ENCODE peak calls at places on chromosome 7, in six cellular contexts. N is IMR-90, U is neuronal stem cell, Y is H9, R is mesenchymal stem cell, G is H1. J is an unnamed sample.

GRCh38 chr7:109003742-109004141 is 434.1 kb downstream of the DNAJB9 start:
- DNase-seq in N (no peak), U (no peak), Y (no peak), R (peak), G (peak), J (peak)

GRCh38 chr7:41826641-41827040 is 123.8 kb upstream of the INHBA start:
- DNase-seq in N (peak), U (no peak), Y (no peak), R (no peak), G (no peak), J (no peak)

GRCh38 chr7:136272934-136273333 is 295.8 kb upstream of the MTPN start:
- DNase-seq in N (no peak), U (peak), Y (no peak), R (no peak), G (no peak), J (no peak)

GRCh38 chr7:151579642-151580041 is 59.9 kb upstream of the RHEB start:
- DNase-seq in N (peak), U (no peak), Y (no peak), R (peak), G (no peak), J (no peak)

GRCh38 chr7:149284343-149284742 is 22.3 kb downstream of the ZNF783 start:
- DNase-seq in N (no peak), U (no peak), Y (no peak), R (no peak), G (no peak), J (no peak)

GRCh38 chr7:107035446-107035845 is 9.1 kb upstream of the PRKAR2B start:
- DNase-seq in N (peak), U (no peak), Y (no peak), R (peak), G (no peak), J (peak)

GRCh38 chr7:120996333-120996982 is 7.9 kb downstream of the CPED1 start:
- DNase-seq in N (peak), U (no peak), Y (no peak), R (peak), G (no peak), J (no peak)

GRCh38 chr7:32047801-32048200 is 22.4 kb downstream of the PDE1C start:
- DNase-seq in N (peak), U (no peak), Y (no peak), R (peak), G (no peak), J (no peak)

GRCh38 chr7:101705327-101705726 is 76.2 kb upstream of the MYL10 start:
- DNase-seq in N (peak), U (no peak), Y (no peak), R (no peak), G (no peak), J (no peak)

GRCh38 chr7:21346297-21346696 is 81.6 kb upstream of the SP4 start:
- DNase-seq in N (no peak), U (no peak), Y (no peak), R (no peak), G (no peak), J (no peak)

GRCh38 chr7:152663926-152664325 is 12.0 kb downstream of the XRCC2 start:
- DNase-seq in N (no peak), U (no peak), Y (no peak), R (no peak), G (no peak), J (no peak)

GRCh38 chr7:42161723-42162122 is 75.3 kb downstream of the GLI3 start:
- DNase-seq in N (no peak), U (no peak), Y (no peak), R (peak), G (no peak), J (no peak)

GRCh38 chr7:28077616-28078015 is 103.0 kb downstream of the JAZF1 start:
- DNase-seq in N (no peak), U (no peak), Y (no peak), R (peak), G (no peak), J (no peak)

GRCh38 chr7:93715234-93715633 is 140.7 kb upstream of the CALCR start:
- DNase-seq in N (peak), U (peak), Y (peak), R (peak), G (peak), J (peak)

GRCh38 chr7:117041007-117041406 is 87.7 kb downstream of the ST7 start:
- DNase-seq in N (peak), U (no peak), Y (no peak), R (no peak), G (no peak), J (no peak)

GRCh38 chr7:2164646-2165045 is 68.1 kb downstream of the MAD1L1 start:
- DNase-seq in N (no peak), U (no peak), Y (no peak), R (no peak), G (no peak), J (no peak)

GRCh38 chr7:12619461-12620069 is 49.0 kb downstream of the SCIN start:
- DNase-seq in N (no peak), U (no peak), Y (no peak), R (no peak), G (no peak), J (peak)

GRCh38 chr7:159204664-159205063 is 60.0 kb upstream of the VIPR2 start:
- DNase-seq in N (no peak), U (no peak), Y (no peak), R (no peak), G (no peak), J (no peak)
- H2AK5ac ChIP-seq in N (no peak), U (no peak), Y (no peak), R (no peak), G (no peak), J (no peak)

DNA sequence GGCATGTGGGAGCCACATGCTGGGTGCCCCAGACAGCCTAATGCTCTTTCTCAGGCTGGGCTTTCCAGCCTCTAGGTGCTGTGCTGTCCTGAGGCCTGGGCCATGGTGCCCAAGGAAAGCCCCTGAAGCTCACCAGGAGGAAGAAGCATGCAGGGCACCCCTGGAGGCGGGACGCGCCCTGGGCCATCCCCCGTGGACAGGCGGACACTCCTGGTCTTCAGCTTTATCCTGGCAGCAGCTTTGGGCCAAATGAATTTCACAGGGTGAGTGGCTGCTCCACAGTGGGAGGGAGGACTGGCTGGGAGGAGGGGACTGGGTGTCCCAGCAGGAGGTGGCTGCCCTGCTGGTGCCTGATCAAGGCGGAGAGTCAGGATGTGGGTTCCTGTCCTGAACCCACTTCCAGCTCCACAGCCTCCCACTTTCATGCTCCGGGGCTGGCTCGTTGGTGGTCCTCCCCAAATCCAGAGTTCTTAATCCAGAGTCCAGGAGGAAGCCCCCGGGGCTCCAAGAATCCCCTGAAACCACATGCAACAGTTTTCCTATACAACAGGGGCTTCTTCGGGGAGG is 1.8 kb downstream of the CPA5 start:
- DNase-seq in N (no peak), U (no peak), Y (no peak), R (no peak), G (no peak), J (no peak)
- H2AK5ac ChIP-seq in N (peak), U (peak), Y (no peak), R (peak), G (no peak), J (no peak)

GRCh38 chr7:30163231-30163894 is 28.6 kb downstream of the MTURN start:
- DNase-seq in N (no peak), U (no peak), Y (no peak), R (no peak), G (no peak), J (no peak)

GRCh38 chr7:30166155-30166840 is 31.5 kb downstream of the MTURN start:
- DNase-seq in N (no peak), U (no peak), Y (no peak), R (no peak), G (no peak), J (no peak)

GRCh38 chr7:30164567-30164966 is 29.8 kb downstream of the MTURN start:
- DNase-seq in N (peak), U (no peak), Y (no peak), R (peak), G (no peak), J (peak)

GRCh38 chr7:30166841-30167235 is 32.1 kb downstream of the MTURN start:
- DNase-seq in N (no peak), U (no peak), Y (no peak), R (no peak), G (no peak), J (no peak)

DNA sequence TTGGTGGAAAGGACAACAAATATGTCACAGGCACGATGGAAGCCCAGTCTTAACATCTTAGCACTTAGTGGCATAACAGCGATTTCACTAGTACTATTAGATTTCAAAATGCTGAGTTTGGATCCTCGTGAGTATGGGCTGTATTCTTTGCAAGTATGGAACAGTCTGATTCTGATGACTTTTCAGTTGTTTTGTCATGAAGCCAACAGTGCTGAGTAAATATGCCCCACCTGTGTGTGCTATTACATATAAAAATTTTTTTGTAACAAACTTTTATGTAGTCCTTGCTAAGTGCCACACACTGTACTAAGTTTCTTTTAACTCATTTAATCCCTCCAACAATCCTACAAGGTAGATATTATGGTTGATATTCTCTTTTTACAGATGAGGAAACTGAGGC is 30.8 kb downstream of the MTURN start:
- DNase-seq in N (no peak), U (no peak), Y (no peak), R (no peak), G (no peak), J (no peak)
- H2AK5ac ChIP-seq in N (no peak), U (no peak), Y (no peak), R (no peak), G (no peak), J (no peak)

DNA sequence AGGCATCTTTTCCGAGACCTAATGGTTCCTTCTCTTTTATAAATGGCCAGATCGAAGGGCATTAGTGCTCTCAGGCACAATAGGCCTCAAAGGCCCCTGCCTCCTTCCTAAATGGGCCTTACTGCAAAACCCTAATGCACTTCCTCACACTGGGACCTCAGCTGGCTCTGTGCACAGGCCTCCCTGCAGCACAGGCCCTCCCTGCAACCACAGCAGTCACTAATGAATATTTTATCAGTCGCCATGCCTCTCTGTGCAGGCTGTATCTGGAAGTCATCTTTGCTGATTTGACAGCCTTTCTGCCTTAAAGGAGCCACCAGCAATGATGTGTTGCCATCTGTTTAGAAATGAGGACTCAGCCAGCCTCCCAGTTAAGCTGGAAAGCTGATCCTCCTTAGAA is 54.9 kb upstream of the SDK1 start:
- DNase-seq in N (no peak), U (no peak), Y (no peak), R (peak), G (no peak), J (no peak)
- H2AK5ac ChIP-seq in N (no peak), U (no peak), Y (no peak), R (no peak), G (no peak), J (no peak)

GRCh38 chr7:130386876-130387275 is 6.6 kb downstream of the CPA1 start:
- DNase-seq in N (no peak), U (no peak), Y (no peak), R (no peak), G (no peak), J (no peak)

GRCh38 chr7:130384841-130385599 is 4.7 kb downstream of the CPA1 start:
- DNase-seq in N (no peak), U (no peak), Y (no peak), R (no peak), G (no peak), J (no peak)

GRCh38 chr7:130384371-130384801 is 4.1 kb downstream of the CPA1 start:
- DNase-seq in N (no peak), U (no peak), Y (no peak), R (no peak), G (no peak), J (no peak)

GRCh38 chr7:130387306-130387627 is 7.0 kb downstream of the CPA1 start:
- DNase-seq in N (no peak), U (no peak), Y (no peak), R (no peak), G (no peak), J (no peak)

GRCh38 chr7:130385600-130386066 is 5.3 kb downstream of the CPA1 start:
- DNase-seq in N (no peak), U (no peak), Y (no peak), R (no peak), G (no peak), J (no peak)
- H2AK5ac ChIP-seq in N (peak), U (peak), Y (no peak), R (peak), G (no peak), J (no peak)

GRCh38 chr7:80134536-80135305 is at the start of gene GNAI1:
- DNase-seq in N (peak), U (peak), Y (peak), R (peak), G (peak), J (peak)
- H2AK5ac ChIP-seq in N (peak), U (peak), Y (no peak), R (no peak), G (no peak), J (no peak)

DNA sequence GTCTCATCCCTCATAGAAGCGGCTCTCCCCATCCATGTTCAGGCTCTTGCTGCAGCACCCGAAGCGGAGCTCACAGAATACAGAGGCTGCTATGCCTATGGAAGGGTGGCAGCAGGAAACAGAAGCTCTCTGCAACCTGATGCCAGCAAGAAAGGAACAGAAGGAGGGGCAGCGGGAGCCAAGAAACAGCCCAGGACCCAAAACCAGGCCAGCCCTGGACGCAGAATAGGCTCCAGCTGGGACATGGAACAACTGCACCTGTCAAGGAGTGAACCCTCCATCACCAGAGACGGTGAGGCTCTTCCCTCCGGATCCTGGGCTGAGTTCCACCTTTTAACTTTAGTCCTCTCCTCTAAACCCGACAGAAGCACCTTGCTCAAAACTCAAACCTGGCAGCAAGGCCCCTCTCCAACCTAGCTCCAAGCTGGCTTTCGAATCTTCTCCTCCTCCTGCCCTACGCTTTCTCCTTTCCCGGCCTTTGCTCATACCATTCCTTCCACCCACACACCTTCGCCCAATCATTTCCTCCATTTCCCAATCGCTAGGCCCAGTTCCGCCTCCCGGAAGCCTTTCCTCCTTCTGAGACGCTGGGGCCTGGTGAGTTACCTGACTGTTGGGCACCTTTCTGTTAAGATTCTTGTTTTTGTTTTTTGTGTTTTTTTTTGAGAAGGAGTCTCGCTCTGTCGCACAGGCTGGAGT is 122.8 kb upstream of the ZNF92 start:
- DNase-seq in N (no peak), U (no peak), Y (peak), R (no peak), G (no peak), J (no peak)
- H2AK5ac ChIP-seq in N (no peak), U (peak), Y (no peak), R (no peak), G (no peak), J (no peak)

DNA sequence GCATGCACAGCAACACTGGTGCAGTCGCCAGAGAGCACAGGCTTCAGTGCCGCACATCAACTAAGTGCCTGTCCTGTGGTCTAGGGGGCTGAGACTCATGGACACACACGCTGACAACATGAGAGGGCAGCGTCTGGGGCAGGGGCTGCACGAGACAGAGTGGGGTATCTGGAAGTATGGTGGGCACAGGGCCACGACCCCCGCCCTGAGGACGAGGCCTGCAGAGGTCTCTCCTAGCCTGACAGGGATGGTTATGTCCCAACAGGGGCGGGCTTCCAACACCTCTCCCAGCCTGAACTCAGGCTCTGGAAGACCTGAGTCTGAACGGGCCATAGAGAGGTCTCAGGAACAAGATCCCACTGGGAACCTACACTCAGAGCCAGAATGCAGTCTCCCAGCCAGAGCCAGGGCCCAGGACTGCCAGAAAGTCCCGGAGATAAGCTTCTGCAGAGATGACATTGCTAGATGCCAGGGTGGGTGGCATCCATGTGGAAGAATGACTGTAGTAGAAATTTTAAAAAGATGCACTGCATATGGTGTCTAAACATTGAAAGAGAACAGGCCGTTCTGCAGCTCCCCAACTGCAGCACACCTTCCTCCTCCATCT is 86.5 kb downstream of the TNS3 start:
- DNase-seq in N (no peak), U (no peak), Y (no peak), R (no peak), G (no peak), J (no peak)
- H2AK5ac ChIP-seq in N (peak), U (no peak), Y (no peak), R (no peak), G (no peak), J (no peak)

J was measured in mesendoderm.